ENCODE peak calls at places on chromosomes 11 and 22, in six cellular contexts. T is aorta, W is colonic mucosa, J is heart right ventricle, U is tibial nerve, M is psoas muscle. H is an unnamed sample.

GRCh38 chr11:123640677-123641494 is 13.5 kb downstream of the SCN3B start:
- DNase-seq in M (peak; percentile 73), W (peak; percentile 37), J (peak; percentile 29), U (no peak), T (no peak), H (peak; percentile 72)

GRCh38 chr11:121473064-121473777 is 20.5 kb upstream of the SORL1-AS1 start:
- DNase-seq in J (no peak), T (peak; percentile 77), U (no peak), M (no peak), W (no peak), H (peak; percentile 80)

GRCh38 chr22:37244922-37245722 is 1.1 kb upstream of the RAC2 start:
- DNase-seq in M (no peak), U (no peak), T (peak; percentile 47), J (no peak), W (no peak), H (no peak)

GRCh38 chr22:24096401-24097115 is 84.7 kb upstream of the SUSD2 start:
- DNase-seq in J (no peak), W (no peak), M (no peak), T (peak; percentile 25), U (no peak), H (no peak)

GRCh38 chr11:44564653-44565007 is 833 bp upstream of the CD82 start:
- DNase-seq in M (peak; percentile 96), J (peak; percentile 82), W (no peak), U (peak; percentile 70), T (peak; percentile 94), H (peak; percentile 50)

GRCh38 chr22:23306438-23306921 is 126.2 kb downstream of the BCR start:
- DNase-seq in J (peak; percentile 27), T (peak; percentile 52), W (no peak), U (no peak), M (no peak), H (peak; percentile 46)

GRCh38 chr11:13140028-13140870 is 131.1 kb downstream of the RASSF10 start:
- DNase-seq in T (no peak), U (no peak), M (no peak), J (no peak), W (peak; percentile 87), H (no peak)

GRCh38 chr11:125371451-125371935 is 124.6 kb downstream of the FEZ1 start:
- DNase-seq in U (no peak), T (peak; percentile 20), M (no peak), J (no peak), W (no peak), H (no peak)

GRCh38 chr11:35288817-35289541 is 130.4 kb downstream of the SLC1A2 start:
- DNase-seq in M (no peak), T (no peak), U (no peak), J (no peak), W (no peak), H (no peak)

GRCh38 chr11:61756452-61757212 is 4.2 kb downstream of the MYRF start:
- DNase-seq in J (no peak), T (no peak), M (no peak), U (no peak), W (peak; percentile 83), H (no peak)

GRCh38 chr11:63843042-63843441 is 4.1 kb downstream of the MARK2 start:
- DNase-seq in M (no peak), T (no peak), U (no peak), W (no peak), J (no peak), H (no peak)

GRCh38 chr11:11931461-11932055 is 76.9 kb downstream of the DKK3 start:
- DNase-seq in J (no peak), T (no peak), M (no peak), U (no peak), W (no peak), H (no peak)

GRCh38 chr11:1448882-1449281 is 37.7 kb downstream of the MOB2 start:
- DNase-seq in U (no peak), W (no peak), M (no peak), J (no peak), T (no peak), H (peak; percentile 67)

GRCh38 chr11:92758216-92758615 is 211.2 kb upstream of the MTNR1B start:
- DNase-seq in M (no peak), T (no peak), J (no peak), W (no peak), U (no peak), H (no peak)

GRCh38 chr11:2525941-2526807 is 81.4 kb downstream of the KCNQ1 start:
- DNase-seq in W (peak; percentile 61), T (peak; percentile 35), U (peak; percentile 3), J (peak; percentile 9), M (peak; percentile 32), H (peak; percentile 41)

GRCh38 chr11:122107566-122107965 is 8.4 kb downstream of the BLID start:
- DNase-seq in J (no peak), W (no peak), M (peak; percentile 62), U (no peak), T (no peak), H (no peak)

DNA sequence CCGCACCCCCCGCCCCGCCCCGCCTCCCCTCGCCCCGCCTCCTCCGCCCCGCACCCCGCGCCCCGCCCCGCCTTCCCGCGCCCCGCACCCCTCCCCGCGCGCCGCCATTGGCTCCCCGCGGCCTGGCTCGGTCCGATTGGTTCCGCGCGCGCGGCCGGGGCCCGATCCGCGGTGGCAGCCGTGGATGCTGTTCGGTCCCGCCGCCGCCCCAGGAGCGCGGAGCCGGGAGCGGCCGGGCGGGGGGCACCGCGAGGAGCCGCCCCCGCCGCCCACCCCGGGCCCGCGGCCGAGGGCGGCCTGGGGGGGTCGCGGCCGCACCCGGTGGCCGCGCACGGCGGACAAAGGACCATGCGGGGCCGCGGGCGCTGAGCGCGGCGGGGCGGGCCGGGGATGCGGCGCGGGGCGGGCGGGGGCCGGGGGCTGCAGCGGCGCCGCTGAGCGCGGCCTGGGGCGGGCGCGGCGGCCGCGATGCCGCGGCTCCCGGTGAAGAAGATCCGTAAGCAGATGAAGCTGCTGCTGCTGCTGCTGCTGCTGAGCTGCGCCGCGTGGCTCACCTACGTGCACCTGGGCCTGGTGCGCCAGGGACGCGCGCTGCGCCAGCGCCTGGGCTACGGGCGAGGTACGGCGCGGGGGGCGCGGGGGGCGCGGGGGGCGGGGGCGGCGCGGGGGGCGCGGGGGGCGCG is at the start of gene B4GALNT4:
- DNase-seq in W (no peak), U (no peak), T (no peak), M (peak; percentile 34), J (no peak), H (peak; percentile 62)
- H3K27ac ChIP-seq in W (no peak within 1 kb of the TSS), U (no peak within 1 kb of the TSS), T (no peak within 1 kb of the TSS), M (no peak within 1 kb of the TSS), J (no peak within 1 kb of the TSS), H (peak within 1 kb of the TSS; percentile 47)

DNA sequence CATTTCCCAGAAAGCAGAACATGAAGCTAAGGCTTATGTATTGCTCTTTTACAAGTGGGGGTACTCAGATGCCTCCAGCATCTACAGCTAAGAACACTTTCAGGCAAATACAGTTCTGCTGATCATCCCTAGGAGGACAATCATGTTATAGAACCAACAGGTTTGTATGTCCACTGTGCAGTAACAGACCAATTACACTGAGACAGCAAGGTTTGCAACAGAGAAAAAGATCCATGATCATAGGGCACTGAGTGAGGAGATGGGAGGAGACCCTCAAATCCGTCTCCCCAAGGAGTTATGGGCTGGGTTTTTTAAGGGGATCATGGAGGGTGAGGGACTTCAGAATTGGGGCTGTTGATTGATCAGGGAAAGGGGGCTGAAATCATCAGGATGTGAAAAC is 39.1 kb upstream of the GRK3 start:
- DNase-seq in M (no peak), J (no peak), T (no peak), U (no peak), W (no peak), H (no peak)
- H3K4me3 ChIP-seq in M (no peak overlapping the region), J (no peak overlapping the region), T (no peak overlapping the region), U (no peak overlapping the region), W (no peak overlapping the region), H (no peak overlapping the region)

DNA sequence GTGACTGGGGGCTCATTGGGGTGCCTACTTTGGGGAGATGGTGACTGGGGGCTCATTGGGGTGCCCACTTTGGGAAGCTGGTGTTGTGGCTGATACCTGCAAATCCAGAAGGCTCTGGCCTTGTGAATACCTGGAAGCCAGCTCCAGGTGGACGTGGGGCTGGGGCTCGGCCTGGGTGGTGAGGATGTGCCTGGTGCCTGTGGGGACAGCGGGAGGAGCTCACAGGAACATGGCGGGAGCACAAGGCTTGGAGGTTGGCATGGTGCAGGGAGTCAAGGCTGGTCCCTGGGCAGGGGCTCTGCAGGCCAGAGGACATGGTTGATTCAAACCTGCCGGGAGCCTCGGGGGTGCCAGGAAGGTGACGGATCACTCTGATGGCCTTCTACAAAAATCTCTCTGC is 1165.7 kb downstream of the BRD1 start:
- DNase-seq in J (peak; percentile 5), W (no peak), M (peak; percentile 27), U (no peak), T (no peak), H (no peak)
- H3K27ac ChIP-seq in J (no peak overlapping the region), W (no peak overlapping the region), M (no peak overlapping the region), U (no peak overlapping the region), T (no peak overlapping the region), H (no peak overlapping the region)

GRCh38 chr11:69644071-69644961 is 3.4 kb downstream of the CCND1 start:
- DNase-seq in J (peak; percentile 87), T (peak; percentile 80), W (peak; percentile 76), M (peak; percentile 70), U (peak; percentile 49), H (no peak)
- H3K4me3 ChIP-seq in J (no peak overlapping the region), T (no peak overlapping the region), W (no peak overlapping the region), M (no peak overlapping the region), U (no peak overlapping the region), H (no peak overlapping the region)

H was measured in dorsolateral prefrontal cortex.